ENCODE peak calls at places on chromosomes 13 and 19, in ten cellular contexts. G is uterus; X is cardiac fibroblast; V is C1 segment of cervical spinal cord; R is activated CD4-positive, alpha-beta T cell treated with anti-CD3 and anti-CD28 coated beads for 24 hours; O is right lobe of liver; M is psoas muscle; A is activated naive CD8-positive, alpha-beta T cell treated with anti-CD3 and anti-CD28 coated beads, Interleukin-2, amount 50 U/mL, for 24 hours; P is Peyer's patch; Y is NCI-H1092. L is an unnamed sample.

GRCh38 chr19:17497149-17497798 is 14.2 kb upstream of the PGLS start:
- DNase-seq in G (no peak), O (no peak), P (no peak), A (no peak), M (no peak), R (no peak), V (no peak), Y (no peak), X (no peak), L (no peak)

GRCh38 chr19:52370341-52370710 is 603 bp downstream of the ZNF880 start:
- DNase-seq in G (no peak), O (no peak), R (no peak), X (no peak), Y (no peak), M (no peak), P (no peak), V (no peak), A (no peak), L (no peak)

GRCh38 chr19:3243851-3244700 is 19.6 kb downstream of the CELF5 start:
- DNase-seq in A (peak), Y (no peak), V (no peak), X (peak), R (peak), G (no peak), M (peak), P (no peak), O (no peak), L (peak)

GRCh38 chr13:94234766-94235165 is 244.7 kb downstream of the DCT start:
- DNase-seq in X (peak), R (no peak), M (no peak), V (no peak), G (no peak), O (no peak), A (no peak), Y (no peak), P (no peak), L (no peak)

GRCh38 chr13:71864981-71865857 is 1.8 kb downstream of the DACH1 start:
- DNase-seq in X (peak), R (no peak), P (no peak), G (peak), V (peak), O (peak), Y (peak), M (peak), A (peak), L (peak)

GRCh38 chr19:1130801-1131717 is 27.3 kb downstream of the GPX4 start:
- DNase-seq in Y (no peak), X (no peak), M (no peak), O (no peak), V (no peak), R (no peak), A (peak), P (peak), G (peak), L (no peak)

GRCh38 chr13:65965496-65965895 is 1264.6 kb downstream of the PCDH9 start:
- DNase-seq in A (no peak), X (peak), P (no peak), M (no peak), V (no peak), G (no peak), Y (no peak), O (no peak), R (no peak), L (no peak)

GRCh38 chr13:54965881-54966280 is 1937.3 kb downstream of the OLFM4 start:
- DNase-seq in Y (no peak), X (peak), M (no peak), O (no peak), V (no peak), R (no peak), P (no peak), G (no peak), A (no peak), L (no peak)

GRCh38 chr13:32984857-32985626 is 31.2 kb upstream of the KL start:
- DNase-seq in G (no peak), Y (peak), V (no peak), O (no peak), X (no peak), A (no peak), M (no peak), P (no peak), R (no peak), L (no peak)

GRCh38 chr19:48090281-48090802 is 20.3 kb downstream of the PLA2G4C start:
- DNase-seq in X (no peak), M (no peak), R (no peak), V (no peak), A (no peak), Y (no peak), P (no peak), G (no peak), O (peak), L (no peak)

GRCh38 chr13:79522583-79522982 is 41.6 kb downstream of the NDFIP2 start:
- DNase-seq in Y (no peak), G (no peak), A (peak), M (no peak), X (peak), V (no peak), O (no peak), P (no peak), R (no peak), L (no peak)

GRCh38 chr13:112143046-112143752 is 76.2 kb downstream of the SOX1 start:
- DNase-seq in V (no peak), M (no peak), A (no peak), O (no peak), Y (no peak), X (no peak), R (no peak), P (no peak), G (no peak), L (no peak)

GRCh38 chr19:35375505-35376307 is 4.8 kb downstream of the GPR42 start:
- DNase-seq in O (no peak), A (no peak), M (no peak), X (no peak), R (no peak), V (no peak), Y (no peak), G (no peak), P (no peak), L (no peak)

GRCh38 chr13:28493740-28494536 is 990 bp downstream of the FLT1 start:
- DNase-seq in M (no peak), Y (no peak), A (peak), O (no peak), P (no peak), X (peak), V (no peak), R (no peak), G (no peak), L (peak)

GRCh38 chr19:16445238-16446107 is 26.3 kb downstream of the EPS15L1 start:
- DNase-seq in M (no peak), A (peak), R (no peak), Y (no peak), O (no peak), X (peak), V (no peak), P (peak), G (no peak), L (no peak)

GRCh38 chr19:13031917-13032623 is 36.8 kb downstream of the NFIX start:
- DNase-seq in M (peak), Y (no peak), G (no peak), A (no peak), X (peak), O (no peak), P (no peak), V (no peak), R (no peak), L (no peak)

GRCh38 chr19:4054471-4055208 is 12.1 kb downstream of the ZBTB7A start:
- DNase-seq in O (peak), X (no peak), V (no peak), A (no peak), M (no peak), G (no peak), P (no peak), Y (no peak), R (no peak), L (no peak)

GRCh38 chr13:111328111-111328802 is 7.8 kb downstream of the TEX29 start:
- DNase-seq in P (no peak), G (no peak), R (no peak), X (no peak), A (no peak), M (no peak), V (no peak), O (no peak), Y (no peak), L (no peak)

GRCh38 chr13:113092776-113093579 is 12.6 kb upstream of the F7 start:
- DNase-seq in P (no peak), G (no peak), A (no peak), Y (no peak), X (no peak), O (no peak), R (no peak), V (no peak), M (no peak), L (no peak)